ENCODE peak calls at places on chromosome 12, in five cellular contexts. One of them, this sample, is unnamed.

GRCh38 chr12:68565391-68565903 is 45.3 kb upstream of the RAP1B start:
- ATAC-seq in HCT116: peak
- ATAC-seq in Right ventricle myocardium superior: no peak
- ATAC-seq in activated naive CD8-positive, alpha-beta T cell treated with anti-CD3 and anti-CD28 coated beads, Interleukin-2, amount 50 U/mL, for 24 hours: peak
- ATAC-seq in A549: peak
- ATAC-seq in this sample: no peak

GRCh38 chr12:63766498-63766897 is 13.2 kb upstream of the RXYLT1 start:
- ATAC-seq in A549: no peak
- ATAC-seq in activated naive CD8-positive, alpha-beta T cell treated with anti-CD3 and anti-CD28 coated beads, Interleukin-2, amount 50 U/mL, for 24 hours: no peak
- ATAC-seq in HCT116: no peak
- ATAC-seq in Right ventricle myocardium superior: no peak
- ATAC-seq in this sample: no peak

GRCh38 chr12:5051913-5052312 is 8.2 kb downstream of the KCNA5 start:
- ATAC-seq in A549: no peak
- ATAC-seq in Right ventricle myocardium superior: no peak
- ATAC-seq in activated naive CD8-positive, alpha-beta T cell treated with anti-CD3 and anti-CD28 coated beads, Interleukin-2, amount 50 U/mL, for 24 hours: no peak
- ATAC-seq in HCT116: no peak
- ATAC-seq in this sample: no peak

GRCh38 chr12:11763760-11764520 is 114.5 kb downstream of the ETV6 start:
- ATAC-seq in HCT116: no peak
- ATAC-seq in A549: no peak
- ATAC-seq in activated naive CD8-positive, alpha-beta T cell treated with anti-CD3 and anti-CD28 coated beads, Interleukin-2, amount 50 U/mL, for 24 hours: no peak
- ATAC-seq in Right ventricle myocardium superior: no peak
- ATAC-seq in this sample: peak

GRCh38 chr12:34304546-34304945 is 282.2 kb downstream of the ALG10 start:
- ATAC-seq in Right ventricle myocardium superior: no peak
- ATAC-seq in HCT116: no peak
- ATAC-seq in activated naive CD8-positive, alpha-beta T cell treated with anti-CD3 and anti-CD28 coated beads, Interleukin-2, amount 50 U/mL, for 24 hours: no peak
- ATAC-seq in A549: no peak
- ATAC-seq in this sample: no peak

GRCh38 chr12:70576341-70577282 is 60.6 kb downstream of the PTPRB start:
- ATAC-seq in A549: peak
- ATAC-seq in activated naive CD8-positive, alpha-beta T cell treated with anti-CD3 and anti-CD28 coated beads, Interleukin-2, amount 50 U/mL, for 24 hours: no peak
- ATAC-seq in HCT116: peak
- ATAC-seq in Right ventricle myocardium superior: peak
- ATAC-seq in this sample: peak

GRCh38 chr12:2912216-2912575 is 21.5 kb downstream of the TULP3 start:
- ATAC-seq in activated naive CD8-positive, alpha-beta T cell treated with anti-CD3 and anti-CD28 coated beads, Interleukin-2, amount 50 U/mL, for 24 hours: no peak
- ATAC-seq in Right ventricle myocardium superior: no peak
- ATAC-seq in A549: no peak
- ATAC-seq in HCT116: no peak
- ATAC-seq in this sample: no peak

GRCh38 chr12:54917001-54917488 is 62.7 kb downstream of the MUCL1 start:
- ATAC-seq in HCT116: no peak
- ATAC-seq in activated naive CD8-positive, alpha-beta T cell treated with anti-CD3 and anti-CD28 coated beads, Interleukin-2, amount 50 U/mL, for 24 hours: no peak
- ATAC-seq in Right ventricle myocardium superior: no peak
- ATAC-seq in A549: no peak
- ATAC-seq in this sample: no peak

GRCh38 chr12:26651566-26652188 is 181.3 kb downstream of the ITPR2 start:
- ATAC-seq in activated naive CD8-positive, alpha-beta T cell treated with anti-CD3 and anti-CD28 coated beads, Interleukin-2, amount 50 U/mL, for 24 hours: peak
- ATAC-seq in Right ventricle myocardium superior: peak
- ATAC-seq in HCT116: peak
- ATAC-seq in A549: peak
- ATAC-seq in this sample: peak

GRCh38 chr12:90965204-90965603 is 10.2 kb upstream of the CCER1 start:
- ATAC-seq in activated naive CD8-positive, alpha-beta T cell treated with anti-CD3 and anti-CD28 coated beads, Interleukin-2, amount 50 U/mL, for 24 hours: no peak
- ATAC-seq in A549: no peak
- ATAC-seq in Right ventricle myocardium superior: no peak
- ATAC-seq in HCT116: no peak
- ATAC-seq in this sample: no peak

GRCh38 chr12:68310370-68310769 is 21.8 kb downstream of the MDM1 start:
- ATAC-seq in activated naive CD8-positive, alpha-beta T cell treated with anti-CD3 and anti-CD28 coated beads, Interleukin-2, amount 50 U/mL, for 24 hours: no peak
- ATAC-seq in A549: no peak
- ATAC-seq in Right ventricle myocardium superior: no peak
- ATAC-seq in HCT116: no peak
- ATAC-seq in this sample: no peak

GRCh38 chr12:27823038-27823437 is 43.0 kb upstream of the MANSC4 start:
- ATAC-seq in Right ventricle myocardium superior: no peak
- ATAC-seq in HCT116: no peak
- ATAC-seq in A549: no peak
- ATAC-seq in activated naive CD8-positive, alpha-beta T cell treated with anti-CD3 and anti-CD28 coated beads, Interleukin-2, amount 50 U/mL, for 24 hours: no peak
- ATAC-seq in this sample: no peak

GRCh38 chr12:102399653-102400052 is 80.7 kb downstream of the IGF1 start:
- ATAC-seq in HCT116: no peak
- ATAC-seq in A549: no peak
- ATAC-seq in activated naive CD8-positive, alpha-beta T cell treated with anti-CD3 and anti-CD28 coated beads, Interleukin-2, amount 50 U/mL, for 24 hours: no peak
- ATAC-seq in Right ventricle myocardium superior: no peak
- ATAC-seq in this sample: no peak

GRCh38 chr12:128796439-128797118 is 27.2 kb downstream of the SLC15A4 start:
- ATAC-seq in activated naive CD8-positive, alpha-beta T cell treated with anti-CD3 and anti-CD28 coated beads, Interleukin-2, amount 50 U/mL, for 24 hours: no peak
- ATAC-seq in HCT116: no peak
- ATAC-seq in A549: no peak
- ATAC-seq in Right ventricle myocardium superior: no peak
- ATAC-seq in this sample: no peak

GRCh38 chr12:89064780-89065179 is 287.5 kb downstream of the DUSP6 start:
- ATAC-seq in activated naive CD8-positive, alpha-beta T cell treated with anti-CD3 and anti-CD28 coated beads, Interleukin-2, amount 50 U/mL, for 24 hours: peak
- ATAC-seq in Right ventricle myocardium superior: no peak
- ATAC-seq in HCT116: peak
- ATAC-seq in A549: no peak
- ATAC-seq in this sample: no peak

GRCh38 chr12:47705571-47706425 is at the start of gene RPAP3:
- ATAC-seq in activated naive CD8-positive, alpha-beta T cell treated with anti-CD3 and anti-CD28 coated beads, Interleukin-2, amount 50 U/mL, for 24 hours: peak
- ATAC-seq in HCT116: peak
- ATAC-seq in A549: peak
- ATAC-seq in Right ventricle myocardium superior: peak
- ATAC-seq in this sample: peak

GRCh38 chr12:4579305-4580097 is 17.5 kb downstream of the DYRK4 start:
- ATAC-seq in Right ventricle myocardium superior: no peak
- ATAC-seq in A549: peak
- ATAC-seq in activated naive CD8-positive, alpha-beta T cell treated with anti-CD3 and anti-CD28 coated beads, Interleukin-2, amount 50 U/mL, for 24 hours: no peak
- ATAC-seq in HCT116: no peak
- ATAC-seq in this sample: no peak

GRCh38 chr12:12008232-12008850 is 62.4 kb upstream of the BCL2L14 start:
- ATAC-seq in Right ventricle myocardium superior: no peak
- ATAC-seq in A549: no peak
- ATAC-seq in activated naive CD8-positive, alpha-beta T cell treated with anti-CD3 and anti-CD28 coated beads, Interleukin-2, amount 50 U/mL, for 24 hours: no peak
- ATAC-seq in HCT116: no peak
- ATAC-seq in this sample: no peak

GRCh38 chr12:646303-647038 is 16.8 kb downstream of the NINJ2 start:
- ATAC-seq in A549: no peak
- ATAC-seq in activated naive CD8-positive, alpha-beta T cell treated with anti-CD3 and anti-CD28 coated beads, Interleukin-2, amount 50 U/mL, for 24 hours: no peak
- ATAC-seq in HCT116: no peak
- ATAC-seq in Right ventricle myocardium superior: peak
- ATAC-seq in this sample: peak

GRCh38 chr12:48197549-48197966 is 5.5 kb downstream of the OR10AD1 start:
- ATAC-seq in A549: peak
- ATAC-seq in HCT116: peak
- ATAC-seq in activated naive CD8-positive, alpha-beta T cell treated with anti-CD3 and anti-CD28 coated beads, Interleukin-2, amount 50 U/mL, for 24 hours: peak
- ATAC-seq in Right ventricle myocardium superior: peak
- ATAC-seq in this sample: peak

GRCh38 chr12:124734224-124734788 is 129.4 kb downstream of the SCARB1 start:
- ATAC-seq in activated naive CD8-positive, alpha-beta T cell treated with anti-CD3 and anti-CD28 coated beads, Interleukin-2, amount 50 U/mL, for 24 hours: no peak
- ATAC-seq in A549: peak
- ATAC-seq in Right ventricle myocardium superior: peak
- ATAC-seq in HCT116: peak
- ATAC-seq in this sample: peak

GRCh38 chr12:41254546-41254945 is 66.4 kb downstream of the PDZRN4 start:
- ATAC-seq in HCT116: no peak
- ATAC-seq in A549: no peak
- ATAC-seq in activated naive CD8-positive, alpha-beta T cell treated with anti-CD3 and anti-CD28 coated beads, Interleukin-2, amount 50 U/mL, for 24 hours: no peak
- ATAC-seq in Right ventricle myocardium superior: no peak
- ATAC-seq in this sample: no peak

GRCh38 chr12:30794591-30795409 is 40.0 kb upstream of the CAPRIN2 start:
- ATAC-seq in HCT116: peak
- ATAC-seq in activated naive CD8-positive, alpha-beta T cell treated with anti-CD3 and anti-CD28 coated beads, Interleukin-2, amount 50 U/mL, for 24 hours: peak
- ATAC-seq in A549: peak
- ATAC-seq in Right ventricle myocardium superior: peak
- ATAC-seq in this sample: peak

GRCh38 chr12:112823582-112824149 is 32.1 kb downstream of the RPH3A start:
- ATAC-seq in Right ventricle myocardium superior: no peak
- ATAC-seq in activated naive CD8-positive, alpha-beta T cell treated with anti-CD3 and anti-CD28 coated beads, Interleukin-2, amount 50 U/mL, for 24 hours: no peak
- ATAC-seq in A549: peak
- ATAC-seq in HCT116: peak
- ATAC-seq in this sample: no peak

GRCh38 chr12:29374913-29375312 is 6.1 kb downstream of the ERGIC2 start:
- ATAC-seq in activated naive CD8-positive, alpha-beta T cell treated with anti-CD3 and anti-CD28 coated beads, Interleukin-2, amount 50 U/mL, for 24 hours: no peak
- ATAC-seq in Right ventricle myocardium superior: no peak
- ATAC-seq in A549: no peak
- ATAC-seq in HCT116: no peak
- ATAC-seq in this sample: no peak

GRCh38 chr12:92363295-92364146 is 217.9 kb upstream of the BTG1 start:
- ATAC-seq in Right ventricle myocardium superior: peak
- ATAC-seq in activated naive CD8-positive, alpha-beta T cell treated with anti-CD3 and anti-CD28 coated beads, Interleukin-2, amount 50 U/mL, for 24 hours: peak
- ATAC-seq in A549: no peak
- ATAC-seq in HCT116: no peak
- ATAC-seq in this sample: peak

GRCh38 chr12:51082561-51083139 is 746 bp downstream of the CSRNP2 start:
- ATAC-seq in HCT116: peak
- ATAC-seq in A549: peak
- ATAC-seq in activated naive CD8-positive, alpha-beta T cell treated with anti-CD3 and anti-CD28 coated beads, Interleukin-2, amount 50 U/mL, for 24 hours: peak
- ATAC-seq in Right ventricle myocardium superior: peak
- ATAC-seq in this sample: peak

This sample was measured in gastroesophageal sphincter.